ENCODE peak calls at places on chromosomes 7 and 10, in six cellular contexts. F, G, W, Q, C and P are unnamed samples.

GRCh38 chr10:28677889-28678686 is 767 bp downstream of the BAMBI start:
- DNase-seq in F (no peak), G (peak; percentile 59), W (no peak), Q (no peak), C (peak; percentile 51), P (no peak)

GRCh38 chr10:106519376-106520035 is 645.0 kb downstream of the SORCS1 start:
- DNase-seq in F (no peak), G (no peak), W (no peak), Q (no peak), C (no peak), P (no peak)

GRCh38 chr7:11730725-11731124 is 101.3 kb downstream of the THSD7A start:
- DNase-seq in F (no peak), G (no peak), W (no peak), Q (no peak), C (no peak), P (no peak)

GRCh38 chr7:32428546-32428945 is 61.6 kb downstream of the LSM5 start:
- DNase-seq in F (no peak), G (peak; percentile 47), W (no peak), Q (no peak), C (no peak), P (no peak)

GRCh38 chr10:18880530-18880929 is 168.1 kb upstream of the MALRD1 start:
- DNase-seq in F (no peak), G (no peak), W (no peak), Q (no peak), C (no peak), P (no peak)

GRCh38 chr7:102125127-102125561 is 161.5 kb upstream of the SH2B2 start:
- DNase-seq in F (peak; percentile 79), G (peak; percentile 75), W (peak; percentile 65), Q (peak; percentile 51), C (peak; percentile 16), P (no peak)

GRCh38 chr10:103125323-103126267 is 67.5 kb downstream of the NT5C2 start:
- DNase-seq in F (no peak), G (no peak), W (no peak), Q (peak; percentile 87), C (peak; percentile 33), P (no peak)

GRCh38 chr7:75906991-75907667 is 7.8 kb upstream of the POR start:
- DNase-seq in F (no peak), G (no peak), W (no peak), Q (no peak), C (peak; percentile 69), P (peak; percentile 97)

GRCh38 chr10:115969591-115969990 is 303.4 kb downstream of the GFRA1 start:
- DNase-seq in F (no peak), G (no peak), W (no peak), Q (no peak), C (no peak), P (no peak)

GRCh38 chr7:41185851-41186250 is 517.0 kb downstream of the INHBA start:
- DNase-seq in F (no peak), G (no peak), W (no peak), Q (no peak), C (no peak), P (no peak)

GRCh38 chr7:51273360-51273759 is 43.2 kb downstream of the COBL start:
- DNase-seq in F (no peak), G (no peak), W (no peak), Q (no peak), C (no peak), P (no peak)

GRCh38 chr7:80505900-80506500 is 5.9 kb downstream of the GNAT3 start:
- DNase-seq in F (no peak), G (no peak), W (no peak), Q (no peak), C (no peak), P (no peak)

GRCh38 chr7:17090751-17091150 is 207.7 kb upstream of the AHR start:
- DNase-seq in F (no peak), G (no peak), W (no peak), Q (no peak), C (no peak), P (no peak)

GRCh38 chr10:29635711-29636144 is 957 bp upstream of the SVIL start:
- DNase-seq in F (no peak), G (no peak), W (no peak), Q (peak; percentile 27), C (no peak), P (peak; percentile 87)

GRCh38 chr7:35848728-35849127 is 47.9 kb downstream of the SEPTIN7 start:
- DNase-seq in F (no peak), G (no peak), W (no peak), Q (no peak), C (no peak), P (no peak)

GRCh38 chr10:102555781-102556328 is 52.1 kb downstream of the SUFU start:
- DNase-seq in F (no peak), G (no peak), W (no peak), Q (no peak), C (no peak), P (no peak)

GRCh38 chr7:4174016-4174415 is 508.1 kb upstream of the FOXK1 start:
- DNase-seq in F (no peak), G (no peak), W (no peak), Q (no peak), C (no peak), P (no peak)

GRCh38 chr10:17562572-17562971 is 54.6 kb downstream of the HACD1 start:
- DNase-seq in F (no peak), G (no peak), W (peak; percentile 9), Q (no peak), C (peak; percentile 35), P (no peak)

GRCh38 chr7:95404316-95404715 is 8.1 kb upstream of the PON3 start:
- DNase-seq in F (no peak), G (no peak), W (no peak), Q (no peak), C (no peak), P (no peak)

GRCh38 chr10:105714728-105715127 is 1073.6 kb downstream of the SORCS3 start:
- DNase-seq in F (no peak), G (no peak), W (no peak), Q (no peak), C (no peak), P (no peak)

GRCh38 chr7:39406464-39406863 is 159.7 kb upstream of the YAE1 start:
- DNase-seq in F (no peak), G (no peak), W (no peak), Q (peak; percentile 8), C (no peak), P (peak; percentile 62)

GRCh38 chr10:110065269-110065668 is 57.5 kb downstream of the ADD3 start:
- DNase-seq in F (no peak), G (no peak), W (no peak), Q (no peak), C (no peak), P (no peak)

GRCh38 chr10:110074298-110074697 is 66.5 kb downstream of the ADD3 start:
- DNase-seq in F (no peak), G (no peak), W (no peak), Q (no peak), C (no peak), P (peak; percentile 41)

GRCh38 chr10:110067960-110068770 is 60.4 kb downstream of the ADD3 start:
- DNase-seq in F (no peak), G (no peak), W (no peak), Q (no peak), C (peak; percentile 89), P (peak; percentile 44)

GRCh38 chr10:110068780-110069179 is 61.0 kb downstream of the ADD3 start:
- DNase-seq in F (no peak), G (no peak), W (no peak), Q (no peak), C (no peak), P (no peak)

GRCh38 chr10:110069502-110069982 is 61.8 kb downstream of the ADD3 start:
- DNase-seq in F (no peak), G (no peak), W (no peak), Q (no peak), C (no peak), P (no peak)
- TF ChIP-seq ZNF274 in F (no peak), G (no peak), W (no peak), Q (no peak), C (no peak), P (no peak)

GRCh38 chr10:133144771-133145170 is 15.2 kb upstream of the KNDC1 start:
- DNase-seq in F (no peak), G (no peak), W (no peak), Q (no peak), C (no peak), P (no peak)

GRCh38 chr10:133143200-133143533 is 16.9 kb upstream of the KNDC1 start:
- DNase-seq in F (no peak), G (no peak), W (no peak), Q (no peak), C (peak; percentile 84), P (no peak)

GRCh38 chr10:133142523-133143199 is 17.4 kb upstream of the KNDC1 start:
- DNase-seq in F (no peak), G (no peak), W (no peak), Q (no peak), C (no peak), P (no peak)

GRCh38 chr10:133141963-133142350 is 18.1 kb upstream of the KNDC1 start:
- DNase-seq in F (no peak), G (peak; percentile 43), W (no peak), Q (no peak), C (no peak), P (no peak)

DNA sequence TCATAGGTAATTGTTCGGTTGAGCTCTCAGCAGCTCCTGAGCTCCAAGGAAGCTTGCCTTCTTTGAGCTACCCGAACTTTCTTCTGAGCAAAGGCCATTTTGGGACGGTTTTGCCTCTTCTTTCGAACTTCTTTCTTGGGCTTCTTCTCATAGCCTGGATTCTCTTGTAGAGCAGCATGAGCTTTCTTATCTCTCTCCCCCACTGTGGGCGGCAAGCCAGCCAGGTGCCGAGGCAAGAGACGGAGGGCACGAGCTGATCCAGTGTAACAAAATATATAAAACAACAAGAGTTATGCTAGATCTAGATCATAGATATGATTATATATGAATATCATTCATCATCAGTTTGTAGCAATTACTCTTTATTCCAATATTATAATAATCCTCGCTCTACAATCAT is 16.5 kb upstream of the KNDC1 start:
- DNase-seq in F (no peak), G (no peak), W (no peak), Q (no peak), C (peak; percentile 11), P (no peak)
- H3K9ac ChIP-seq in F (no peak overlapping the region), G (no peak overlapping the region), W (no peak overlapping the region), Q (no peak overlapping the region), C (no peak overlapping the region), P (no peak overlapping the region)

DNA sequence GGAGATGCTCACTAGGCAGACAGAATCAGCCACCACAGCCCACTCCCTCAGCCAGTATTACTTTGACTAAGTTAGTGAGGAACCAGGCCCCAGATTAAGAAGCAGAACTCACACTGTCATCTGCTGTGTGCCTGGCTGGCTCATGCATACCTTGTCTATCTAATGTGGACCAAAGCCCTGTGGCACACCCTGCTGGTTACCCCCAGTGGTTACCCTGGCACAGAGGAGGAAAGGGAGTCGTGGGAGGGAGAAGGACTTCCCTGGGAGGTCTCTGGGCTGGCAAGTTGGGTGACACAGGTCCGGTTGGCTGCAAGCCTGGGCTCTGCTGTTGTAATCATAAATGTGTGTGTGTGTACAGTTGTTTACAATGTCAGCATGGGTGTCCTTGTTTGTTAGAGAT is 7.5 kb upstream of the SH2D4B start:
- DNase-seq in F (peak; percentile 27), G (no peak), W (no peak), Q (no peak), C (no peak), P (peak; percentile 40)
- TF ChIP-seq ZNF274 in F (no peak), G (no peak), W (no peak), Q (no peak), C (no peak), P (no peak)

DNA sequence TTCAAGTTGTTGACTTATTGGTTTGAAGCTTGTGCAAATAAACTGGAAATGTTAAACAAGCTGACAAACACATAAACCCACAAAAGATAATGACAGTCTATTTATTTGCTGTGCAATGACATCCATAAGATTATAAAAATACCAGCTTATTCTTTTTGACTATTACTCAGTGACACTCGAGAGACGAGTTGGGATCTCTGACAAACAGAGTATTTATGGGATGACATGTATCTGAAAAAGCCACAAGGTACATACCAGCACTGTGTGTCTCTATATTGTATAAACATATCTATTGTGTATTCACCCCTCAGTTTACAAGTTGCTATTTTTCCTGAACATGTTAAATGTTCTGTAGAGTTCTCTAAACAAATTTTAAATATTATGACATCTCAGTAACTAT is 88.9 kb downstream of the CHRM2 start:
- DNase-seq in F (no peak), G (no peak), W (no peak), Q (no peak), C (no peak), P (no peak)
- H3K9ac ChIP-seq in F (no peak overlapping the region), G (no peak overlapping the region), W (no peak overlapping the region), Q (no peak overlapping the region), C (no peak overlapping the region), P (no peak overlapping the region)